ENCODE peak calls at places on chromosomes 4 and X, in four cellular contexts. One of them, this sample, is unnamed. For H3K4me1, the result is how much of the 10 kb centered on the place peaks cover.

GRCh38 chrX:148535639-148536038 is 35.2 kb downstream of the AFF2 start:
- DNase-seq in esophagus squamous epithelium: no peak
- DNase-seq in lung: no peak
- DNase-seq in neuronal stem cell: no peak
- DNase-seq in this sample: no peak

GRCh38 chr4:54017974-54018373 is 46.4 kb downstream of the CHIC2 start:
- DNase-seq in esophagus squamous epithelium: no peak
- DNase-seq in lung: no peak
- DNase-seq in neuronal stem cell: no peak
- DNase-seq in this sample: no peak

GRCh38 chr4:99594818-99595217 is 20.2 kb downstream of the MTTP start:
- DNase-seq in esophagus squamous epithelium: no peak
- DNase-seq in lung: no peak
- DNase-seq in neuronal stem cell: no peak
- DNase-seq in this sample: no peak

GRCh38 chr4:10117424-10118354 is 1.1 kb upstream of the WDR1 start:
- DNase-seq in esophagus squamous epithelium: no peak
- DNase-seq in lung: peak
- DNase-seq in neuronal stem cell: no peak
- DNase-seq in this sample: peak

GRCh38 chrX:17247144-17247543 is 127.9 kb upstream of the NHS start:
- DNase-seq in esophagus squamous epithelium: no peak
- DNase-seq in lung: no peak
- DNase-seq in neuronal stem cell: no peak
- DNase-seq in this sample: no peak

GRCh38 chr4:104500452-104500851 is 5.8 kb upstream of the CXXC4 start:
- DNase-seq in esophagus squamous epithelium: no peak
- DNase-seq in lung: no peak
- DNase-seq in neuronal stem cell: no peak
- DNase-seq in this sample: no peak

GRCh38 chr4:6753103-6753560 is 29.4 kb upstream of the KIAA0232 start:
- DNase-seq in esophagus squamous epithelium: no peak
- DNase-seq in lung: no peak
- DNase-seq in neuronal stem cell: no peak
- DNase-seq in this sample: no peak

GRCh38 chrX:134883134-134883700 is 107.6 kb upstream of the SMIM10 start:
- DNase-seq in esophagus squamous epithelium: no peak
- DNase-seq in lung: no peak
- DNase-seq in neuronal stem cell: no peak
- DNase-seq in this sample: no peak

GRCh38 chr4:68375667-68376559 is 26.0 kb upstream of the YTHDC1 start:
- DNase-seq in esophagus squamous epithelium: no peak
- DNase-seq in lung: peak
- DNase-seq in neuronal stem cell: peak
- DNase-seq in this sample: peak

GRCh38 chr4:10031663-10032590 is 10.6 kb upstream of the SLC2A9 start:
- DNase-seq in esophagus squamous epithelium: no peak
- DNase-seq in lung: no peak
- DNase-seq in neuronal stem cell: no peak
- DNase-seq in this sample: no peak

GRCh38 chrX:43005561-43005960 is 227.6 kb upstream of the PPP1R2C start:
- DNase-seq in esophagus squamous epithelium: no peak
- DNase-seq in lung: no peak
- DNase-seq in neuronal stem cell: no peak
- DNase-seq in this sample: no peak

GRCh38 chrX:50067435-50068292 is 133.1 kb downstream of the AKAP4 start:
- DNase-seq in esophagus squamous epithelium: no peak
- DNase-seq in lung: peak
- DNase-seq in neuronal stem cell: peak
- DNase-seq in this sample: no peak

GRCh38 chr4:57048590-57049304 is 61.4 kb downstream of the IGFBP7 start:
- DNase-seq in esophagus squamous epithelium: no peak
- DNase-seq in lung: no peak
- DNase-seq in neuronal stem cell: no peak
- DNase-seq in this sample: no peak

GRCh38 chr4:28009541-28009940 is 1148.9 kb downstream of the STIM2 start:
- DNase-seq in esophagus squamous epithelium: no peak
- DNase-seq in lung: no peak
- DNase-seq in neuronal stem cell: no peak
- DNase-seq in this sample: no peak

GRCh38 chr4:101599620-101600019 is 190.9 kb upstream of the BANK1 start:
- DNase-seq in esophagus squamous epithelium: no peak
- DNase-seq in lung: no peak
- DNase-seq in neuronal stem cell: no peak
- DNase-seq in this sample: no peak

GRCh38 chrX:110509778-110510510 is 151.3 kb downstream of the RTL9 start:
- DNase-seq in esophagus squamous epithelium: no peak
- DNase-seq in lung: no peak
- DNase-seq in neuronal stem cell: peak
- DNase-seq in this sample: no peak

GRCh38 chrX:134634691-134635090 is 23.6 kb downstream of the PLAC1 start:
- DNase-seq in esophagus squamous epithelium: no peak
- DNase-seq in lung: no peak
- DNase-seq in neuronal stem cell: no peak
- DNase-seq in this sample: no peak

GRCh38 chr4:107392380-107392779 is 327.7 kb downstream of the PAPSS1 start:
- DNase-seq in esophagus squamous epithelium: no peak
- DNase-seq in lung: no peak
- DNase-seq in neuronal stem cell: no peak
- DNase-seq in this sample: no peak

GRCh38 chr4:72886602-72887001 is 182.9 kb downstream of the COX18 start:
- DNase-seq in esophagus squamous epithelium: no peak
- DNase-seq in lung: no peak
- DNase-seq in neuronal stem cell: no peak
- DNase-seq in this sample: no peak

GRCh38 chr4:119394826-119395225 is 72.9 kb upstream of the FABP2 start:
- DNase-seq in esophagus squamous epithelium: no peak
- DNase-seq in lung: no peak
- DNase-seq in neuronal stem cell: no peak
- DNase-seq in this sample: no peak

GRCh38 chr4:37892641-37893040 is 1.8 kb downstream of the TBC1D1 start:
- DNase-seq in esophagus squamous epithelium: no peak
- DNase-seq in lung: no peak
- DNase-seq in neuronal stem cell: no peak
- DNase-seq in this sample: peak
- H3K4me1 ChIP-seq in esophagus squamous epithelium: under half
- H3K4me1 ChIP-seq in lung: under half
- H3K4me1 ChIP-seq in neuronal stem cell: under half
- H3K4me1 ChIP-seq in this sample: under half

GRCh38 chr4:41701961-41702360 is 46.6 kb downstream of the PHOX2B start:
- DNase-seq in esophagus squamous epithelium: no peak
- DNase-seq in lung: no peak
- DNase-seq in neuronal stem cell: no peak
- DNase-seq in this sample: no peak
- H3K27ac ChIP-seq in esophagus squamous epithelium: no peak
- H3K27ac ChIP-seq in lung: no peak
- H3K27ac ChIP-seq in neuronal stem cell: no peak
- H3K27ac ChIP-seq in this sample: no peak

GRCh38 chrX:48942895-48943294 is 14.5 kb downstream of the OTUD5 start:
- DNase-seq in esophagus squamous epithelium: no peak
- DNase-seq in lung: no peak
- DNase-seq in neuronal stem cell: no peak
- DNase-seq in this sample: no peak
- H3K4me1 ChIP-seq in esophagus squamous epithelium: under half
- H3K4me1 ChIP-seq in lung: under half
- H3K4me1 ChIP-seq in neuronal stem cell: under half
- H3K4me1 ChIP-seq in this sample: half or more

GRCh38 chr4:52035190-52035589 is 2.9 kb downstream of the SGCB start:
- DNase-seq in esophagus squamous epithelium: no peak
- DNase-seq in lung: no peak
- DNase-seq in neuronal stem cell: no peak
- DNase-seq in this sample: no peak
- H3K27ac ChIP-seq in esophagus squamous epithelium: no peak
- H3K27ac ChIP-seq in lung: no peak
- H3K27ac ChIP-seq in neuronal stem cell: no peak
- H3K27ac ChIP-seq in this sample: no peak

DNA sequence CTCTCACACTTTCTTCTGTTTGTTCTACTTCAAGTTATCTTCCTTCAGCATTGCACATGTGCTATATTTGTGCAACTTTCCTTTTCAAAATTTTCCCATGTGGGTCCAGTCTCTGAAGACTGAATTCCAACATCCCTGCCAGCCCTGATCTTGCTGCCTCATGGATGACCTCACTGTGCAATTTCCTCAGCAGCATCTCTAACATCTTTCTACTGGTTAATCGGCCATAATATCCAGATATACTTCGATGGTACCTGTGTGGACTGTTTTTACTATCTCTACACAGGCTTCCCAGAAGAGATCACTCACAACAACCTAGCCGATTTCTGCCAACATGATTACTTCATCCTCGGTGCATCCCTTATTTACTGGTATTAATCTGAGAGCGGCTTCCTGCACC is 41.5 kb downstream of the GPM6A start:
- DNase-seq in esophagus squamous epithelium: no peak
- DNase-seq in lung: no peak
- DNase-seq in neuronal stem cell: no peak
- DNase-seq in this sample: no peak
- H3K4me1 ChIP-seq in esophagus squamous epithelium: under half
- H3K4me1 ChIP-seq in lung: under half
- H3K4me1 ChIP-seq in neuronal stem cell: under half
- H3K4me1 ChIP-seq in this sample: under half

DNA sequence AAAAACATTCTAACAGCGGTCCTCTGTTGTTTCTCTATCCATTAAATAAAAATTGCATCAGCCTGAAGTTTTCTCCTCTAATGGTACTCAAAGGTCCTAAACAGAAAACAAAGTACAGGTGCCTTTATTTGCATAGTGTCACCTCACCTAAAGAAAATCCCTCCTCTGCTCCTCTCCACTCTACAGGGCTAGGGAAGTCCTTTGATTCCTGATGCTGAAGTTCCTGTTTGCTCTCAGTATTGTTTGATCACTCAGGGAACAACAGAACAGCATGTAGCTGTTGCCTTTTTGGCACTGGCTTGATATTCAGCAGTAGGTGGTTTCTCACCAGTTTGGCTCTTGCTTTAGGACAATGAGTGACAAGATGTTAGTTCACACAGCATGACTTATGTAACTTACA is 156.1 kb upstream of the SLC7A11 start:
- DNase-seq in esophagus squamous epithelium: no peak
- DNase-seq in lung: no peak
- DNase-seq in neuronal stem cell: peak
- DNase-seq in this sample: no peak
- H3K27ac ChIP-seq in esophagus squamous epithelium: no peak
- H3K27ac ChIP-seq in lung: no peak
- H3K27ac ChIP-seq in neuronal stem cell: no peak
- H3K27ac ChIP-seq in this sample: no peak

GRCh38 chr4:3527101-3527913 is 4.9 kb downstream of the LRPAP1 start:
- DNase-seq in esophagus squamous epithelium: no peak
- DNase-seq in lung: no peak
- DNase-seq in neuronal stem cell: no peak
- DNase-seq in this sample: no peak
- H3K4me1 ChIP-seq in esophagus squamous epithelium: under half
- H3K4me1 ChIP-seq in lung: under half
- H3K4me1 ChIP-seq in neuronal stem cell: under half
- H3K4me1 ChIP-seq in this sample: under half